ENCODE peak calls at places on chromosomes 2 and 18, in four cellular contexts. S is Daoy, Q is fibroblast of mammary gland, G is mesendoderm. N is an unnamed sample.

GRCh38 chr2:9232886-9233285 is 26.3 kb downstream of the ASAP2 start:
- DNase-seq in S (peak; percentile 71), Q (no peak), G (no peak), N (no peak)

GRCh38 chr2:28276076-28276618 is 116.5 kb upstream of the FOSL2 start:
- DNase-seq in S (peak; percentile 94), Q (peak; percentile 99), G (peak; percentile 86), N (no peak)

GRCh38 chr18:25896178-25896780 is 194.1 kb downstream of the SS18 start:
- DNase-seq in S (peak; percentile 19), Q (peak; percentile 59), G (peak; percentile 58), N (no peak)

GRCh38 chr2:169069341-169069740 is at the start of gene DHRS9:
- DNase-seq in S (peak; percentile 82), Q (peak; percentile 92), G (peak; percentile 50), N (no peak)

GRCh38 chr2:180219471-180219870 is 212.4 kb upstream of the CWC22 start:
- DNase-seq in S (no peak), Q (peak; percentile 90), G (no peak), N (no peak)

GRCh38 chr2:15141211-15141610 is 419.9 kb downstream of the NBAS start:
- DNase-seq in S (no peak), Q (no peak), G (no peak), N (no peak)

GRCh38 chr2:99597616-99598015 is 107.8 kb upstream of the REV1 start:
- DNase-seq in S (peak; percentile 75), Q (peak; percentile 71), G (no peak), N (no peak)

GRCh38 chr2:127386764-127387654 is 766 bp downstream of the MAP3K2 start:
- DNase-seq in S (peak; percentile 87), Q (peak; percentile 82), G (peak; percentile 91), N (no peak)

GRCh38 chr2:47060652-47061170 is 94.4 kb downstream of the STPG4 start:
- DNase-seq in S (no peak), Q (no peak), G (no peak), N (no peak)

GRCh38 chr2:3847397-3848052 is 144.2 kb downstream of the DCDC2C start:
- DNase-seq in S (no peak), Q (no peak), G (no peak), N (no peak)

GRCh38 chr2:39837856-39838453 is 58.9 kb upstream of the THUMPD2 start:
- DNase-seq in S (peak; percentile 53), Q (peak; percentile 42), G (peak; percentile 72), N (no peak)

GRCh38 chr2:176445831-176446433 is 176.7 kb downstream of the MTX2 start:
- DNase-seq in S (peak; percentile 39), Q (peak; percentile 82), G (no peak), N (no peak)

GRCh38 chr2:2575870-2576386 is 244.9 kb upstream of the MYT1L start:
- DNase-seq in S (no peak), Q (no peak), G (no peak), N (no peak)

GRCh38 chr18:24544141-24544498 is 83.7 kb downstream of the HRH4 start:
- DNase-seq in S (peak; percentile 37), Q (peak; percentile 36), G (peak; percentile 43), N (no peak)

GRCh38 chr18:77151791-77152517 is 19.4 kb upstream of the MBP start:
- DNase-seq in S (no peak), Q (no peak), G (no peak), N (no peak)

GRCh38 chr2:172253190-172254052 is 150.7 kb upstream of the DLX2 start:
- DNase-seq in S (peak; percentile 97), Q (peak; percentile 100), G (peak; percentile 87), N (no peak)

GRCh38 chr18:13597068-13597467 is 129.3 kb downstream of the FAM210A start:
- DNase-seq in S (no peak), Q (peak; percentile 7), G (no peak), N (no peak)

GRCh38 chr2:11160731-11161455 is 5.6 kb downstream of the SLC66A3 start:
- DNase-seq in S (no peak), Q (no peak), G (no peak), N (no peak)

GRCh38 chr18:23881778-23882177 is 132.8 kb upstream of the TTC39C start:
- DNase-seq in S (no peak), Q (no peak), G (no peak), N (no peak)

N was measured in iPS DF 19.7.